ENCODE peak calls at places on chromosomes 7 and 10, in nine cellular contexts. O is psoas muscle, I is sigmoid colon, T is HCT116, K is heart right ventricle, Z is tibial nerve, Q is mesothelial cell of epicardium, N is transverse colon, C is endothelial cell. M is an unnamed sample.

GRCh38 chr7:90599892-90600555 is 3.9 kb downstream of the CDK14 start:
- DNase-seq in O (no peak), I (no peak), T (no peak), K (no peak), Z (no peak), Q (no peak), N (no peak), C (no peak), M (no peak)

GRCh38 chr7:151632750-151633515 is 113.2 kb upstream of the RHEB start:
- DNase-seq in O (peak; percentile 48), I (peak; percentile 73), T (no peak), K (peak; percentile 41), Z (no peak), Q (no peak), N (peak; percentile 66), C (peak; percentile 35), M (peak; percentile 59)

GRCh38 chr7:132263151-132263550 is 313.1 kb downstream of the PLXNA4 start:
- DNase-seq in O (no peak), I (no peak), T (no peak), K (no peak), Z (no peak), Q (no peak), N (no peak), C (no peak), M (no peak)

GRCh38 chr10:127968659-127969058 is 61.8 kb downstream of the PTPRE start:
- DNase-seq in O (no peak), I (no peak), T (no peak), K (no peak), Z (no peak), Q (no peak), N (no peak), C (no peak), M (peak; percentile 79)

GRCh38 chr7:47537716-47538640 is 43.9 kb downstream of the TNS3 start:
- DNase-seq in O (no peak), I (no peak), T (no peak), K (no peak), Z (no peak), Q (no peak), N (no peak), C (no peak), M (no peak)

GRCh38 chr10:22365644-22366565 is 20.6 kb downstream of the SPAG6 start:
- DNase-seq in O (no peak), I (no peak), T (no peak), K (no peak), Z (no peak), Q (no peak), N (no peak), C (no peak), M (no peak)

GRCh38 chr7:38512704-38513103 is 118.5 kb downstream of the AMPH start:
- DNase-seq in O (no peak), I (no peak), T (no peak), K (no peak), Z (no peak), Q (no peak), N (no peak), C (no peak), M (peak; percentile 40)

GRCh38 chr10:103480521-103480920 is 1.5 kb upstream of the CALHM3 start:
- DNase-seq in O (peak; percentile 39), I (no peak), T (no peak), K (no peak), Z (no peak), Q (no peak), N (no peak), C (no peak), M (no peak)

GRCh38 chr10:14450041-14450491 is 119.3 kb upstream of the FRMD4A start:
- DNase-seq in O (peak; percentile 17), I (no peak), T (no peak), K (peak; percentile 36), Z (no peak), Q (no peak), N (no peak), C (no peak), M (peak; percentile 63)

GRCh38 chr10:34967411-34967880 is 122.7 kb downstream of the CUL2 start:
- DNase-seq in O (no peak), I (no peak), T (no peak), K (peak; percentile 33), Z (peak; percentile 36), Q (no peak), N (no peak), C (no peak), M (no peak)

GRCh38 chr7:42856605-42856987 is 55.3 kb downstream of the C7orf25 start:
- DNase-seq in O (no peak), I (no peak), T (no peak), K (no peak), Z (no peak), Q (no peak), N (no peak), C (no peak), M (no peak)

GRCh38 chr10:102245932-102246251 is 560 bp downstream of the GBF1 start:
- DNase-seq in O (no peak), I (no peak), T (no peak), K (no peak), Z (no peak), Q (no peak), N (no peak), C (no peak), M (no peak)
- TF ChIP-seq CTCF in O (no peak), I (no peak), T (no peak), K (no peak), Z (no peak), Q (no peak), N (no peak), C (no peak), M (no peak)

DNA sequence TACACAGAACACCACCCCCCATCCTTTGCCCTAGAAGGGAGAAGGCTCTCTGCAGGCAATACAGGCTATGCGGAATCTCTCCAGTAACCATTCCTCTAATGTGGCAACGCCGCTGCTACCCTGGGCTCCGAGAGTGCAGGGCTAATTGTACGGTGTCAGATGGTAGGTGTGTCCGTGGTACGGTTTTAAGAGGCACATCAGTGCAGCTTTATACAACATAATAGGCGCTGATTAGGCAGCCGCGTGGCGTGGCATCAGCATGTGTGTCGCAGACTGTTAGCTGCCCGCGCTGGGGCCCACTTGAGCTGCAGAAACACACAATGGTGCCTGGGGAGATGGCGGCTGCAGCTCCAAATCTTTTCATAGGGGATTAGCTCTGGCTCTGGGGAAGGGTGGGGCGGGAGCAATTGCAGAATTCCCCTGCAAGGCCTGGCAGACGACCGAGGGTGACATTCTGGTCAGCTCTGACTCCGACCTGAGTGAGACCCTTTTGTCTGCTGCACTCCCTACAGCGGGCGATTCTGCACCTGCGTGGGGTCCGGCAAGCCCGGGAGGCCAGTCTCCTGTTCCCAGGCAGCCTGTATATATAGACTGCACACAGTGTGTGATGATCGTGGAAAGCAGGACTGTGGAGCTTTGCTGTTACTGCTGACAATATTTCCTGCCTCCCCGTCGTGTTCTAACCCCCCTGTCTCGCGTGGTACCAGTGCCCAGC is 722.7 kb upstream of the CELF2 start:
- DNase-seq in O (no peak), I (no peak), T (no peak), K (no peak), Z (no peak), Q (no peak), N (no peak), C (no peak), M (no peak)
- TF ChIP-seq CTCF in O (no peak), I (no peak), T (no peak), K (no peak), Z (no peak), Q (no peak), N (no peak), C (no peak), M (no peak)

GRCh38 chr7:1989049-1989860 is 243.5 kb downstream of the MAD1L1 start:
- DNase-seq in O (no peak), I (no peak), T (no peak), K (no peak), Z (no peak), Q (no peak), N (no peak), C (no peak), M (no peak)
- TF ChIP-seq CTCF in O (no peak), I (no peak), T (no peak), K (no peak), Z (no peak), Q (no peak), N (no peak), C (no peak), M (no peak)

GRCh38 chr7:86928308-86928707 is 131.1 kb downstream of the ELAPOR2 start:
- DNase-seq in O (no peak), I (no peak), T (no peak), K (no peak), Z (no peak), Q (no peak), N (no peak), C (no peak), M (no peak)

GRCh38 chr7:86923530-86923929 is 135.9 kb downstream of the ELAPOR2 start:
- DNase-seq in O (no peak), I (no peak), T (no peak), K (no peak), Z (no peak), Q (no peak), N (no peak), C (no peak), M (peak; percentile 15)

GRCh38 chr7:86929293-86930109 is 130.0 kb downstream of the ELAPOR2 start:
- DNase-seq in O (no peak), I (no peak), T (no peak), K (no peak), Z (no peak), Q (no peak), N (no peak), C (no peak), M (no peak)

GRCh38 chr7:86925221-86925620 is 134.2 kb downstream of the ELAPOR2 start:
- DNase-seq in O (no peak), I (no peak), T (no peak), K (no peak), Z (no peak), Q (no peak), N (no peak), C (no peak), M (no peak)

DNA sequence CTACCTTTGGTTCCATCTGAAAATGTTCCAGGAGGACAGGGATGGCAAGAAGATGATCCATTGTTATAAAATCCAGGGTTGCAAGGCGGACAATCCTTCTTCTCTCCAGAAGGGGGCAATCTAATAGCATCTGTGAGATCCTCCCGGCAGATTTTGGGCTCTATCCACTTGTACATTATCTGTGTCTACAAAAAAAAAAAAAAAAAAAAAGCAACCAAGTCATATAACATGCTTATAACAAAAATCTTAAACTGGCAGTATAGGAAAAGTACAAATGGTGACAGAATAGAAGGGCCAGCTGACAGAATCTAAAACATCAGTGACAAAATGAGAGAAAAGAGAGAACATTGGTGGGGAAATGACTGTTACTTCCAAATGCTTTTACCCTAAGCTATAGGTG is 132.7 kb downstream of the ELAPOR2 start:
- DNase-seq in O (no peak), I (no peak), T (peak; percentile 24), K (no peak), Z (no peak), Q (no peak), N (no peak), C (peak; percentile 41), M (peak; percentile 69)
- TF ChIP-seq CTCF in O (peak; percentile 70), I (peak; percentile 38), T (peak; percentile 69), K (peak; percentile 68), Z (peak; percentile 60), Q (peak; percentile 61), N (peak; percentile 62), C (peak; percentile 86), M (peak; percentile 80)

DNA sequence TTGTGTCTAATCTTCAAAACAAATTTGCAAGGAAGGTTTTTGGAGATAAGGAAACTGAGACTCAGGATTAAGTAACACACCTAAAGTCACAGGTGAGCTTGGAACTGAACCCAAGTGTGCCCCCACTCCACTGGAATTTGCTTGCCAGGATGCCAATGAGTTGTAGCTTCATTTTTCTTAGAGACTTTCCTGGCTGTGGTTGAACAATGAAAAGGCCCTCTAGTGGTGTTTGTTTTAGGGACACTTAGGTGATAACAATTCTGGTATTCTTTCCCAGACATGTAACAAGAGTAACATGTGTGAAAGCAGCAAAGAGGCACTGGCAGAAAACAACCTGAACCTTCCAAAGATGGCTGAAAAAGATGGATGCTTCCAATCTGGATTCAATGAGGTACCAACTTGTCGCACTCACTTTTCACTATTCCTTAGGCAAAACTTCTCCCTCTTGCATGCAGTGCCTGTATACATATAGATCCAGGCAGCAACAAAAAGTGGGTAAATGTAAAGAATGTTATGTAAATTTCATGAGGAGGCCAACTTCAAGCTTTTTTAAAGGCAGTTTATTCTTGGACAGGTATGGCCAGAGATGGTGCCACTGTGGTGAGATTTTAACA is 1.5 kb downstream of the IL6 start:
- DNase-seq in O (no peak), I (no peak), T (peak; percentile 55), K (no peak), Z (no peak), Q (no peak), N (no peak), C (peak; percentile 15), M (peak; percentile 62)
- TF ChIP-seq CTCF in O (peak; percentile 47), I (no peak), T (peak; percentile 52), K (peak; percentile 58), Z (peak; percentile 26), Q (peak; percentile 41), N (peak; percentile 28), C (peak; percentile 53), M (peak; percentile 70)

M was measured in cardiac muscle cell.